ENCODE peak calls at places on chromosomes 1 and 21, in five cellular contexts. One of them, this sample, is unnamed. For H3K9me3, the result is how much of the 10 kb centered on the place peaks cover.

GRCh38 chr1:190738321-190738720 is 260.7 kb upstream of the BRINP3 start:
- DNase-seq in tibial nerve: no peak
- DNase-seq in heart left ventricle: no peak
- DNase-seq in fibroblast of lung: peak
- DNase-seq in A549: peak
- DNase-seq in this sample: no peak

GRCh38 chr1:7857951-7858350 is 5.1 kb upstream of the UTS2 start:
- DNase-seq in fibroblast of lung: no peak
- DNase-seq in A549: no peak
- DNase-seq in heart left ventricle: no peak
- DNase-seq in tibial nerve: no peak
- DNase-seq in this sample: no peak

GRCh38 chr1:15742339-15742801 is at the start of gene TMEM82:
- DNase-seq in tibial nerve: no peak
- DNase-seq in fibroblast of lung: no peak
- DNase-seq in heart left ventricle: no peak
- DNase-seq in A549: no peak
- DNase-seq in this sample: no peak

GRCh38 chr1:39282537-39283216 is 78.2 kb downstream of the MACF1 start:
- DNase-seq in tibial nerve: no peak
- DNase-seq in fibroblast of lung: peak
- DNase-seq in heart left ventricle: no peak
- DNase-seq in A549: no peak
- DNase-seq in this sample: no peak

GRCh38 chr1:200917291-200917817 is 22.7 kb downstream of the INAVA start:
- DNase-seq in heart left ventricle: peak
- DNase-seq in tibial nerve: no peak
- DNase-seq in A549: peak
- DNase-seq in fibroblast of lung: no peak
- DNase-seq in this sample: no peak

GRCh38 chr1:155003227-155003765 is 694 bp downstream of the ZBTB7B start:
- DNase-seq in fibroblast of lung: peak
- DNase-seq in A549: peak
- DNase-seq in heart left ventricle: peak
- DNase-seq in tibial nerve: no peak
- DNase-seq in this sample: no peak

GRCh38 chr1:150876111-150876434 is 326 bp downstream of the ARNT start:
- DNase-seq in A549: no peak
- DNase-seq in tibial nerve: no peak
- DNase-seq in fibroblast of lung: peak
- DNase-seq in heart left ventricle: no peak
- DNase-seq in this sample: no peak

GRCh38 chr1:192474080-192474683 is 101.4 kb upstream of the RGS1 start:
- DNase-seq in tibial nerve: no peak
- DNase-seq in A549: no peak
- DNase-seq in heart left ventricle: no peak
- DNase-seq in fibroblast of lung: no peak
- DNase-seq in this sample: no peak

GRCh38 chr1:67685067-67685557 is at the start of gene GADD45A:
- DNase-seq in heart left ventricle: peak
- DNase-seq in tibial nerve: peak
- DNase-seq in fibroblast of lung: peak
- DNase-seq in A549: peak
- DNase-seq in this sample: peak

GRCh38 chr1:204572923-204573562 is 56.8 kb downstream of the MDM4 start:
- DNase-seq in A549: no peak
- DNase-seq in fibroblast of lung: no peak
- DNase-seq in heart left ventricle: no peak
- DNase-seq in tibial nerve: no peak
- DNase-seq in this sample: no peak

GRCh38 chr21:44991538-44992483 is 52.0 kb downstream of the SLX9 start:
- DNase-seq in A549: no peak
- DNase-seq in fibroblast of lung: no peak
- DNase-seq in heart left ventricle: peak
- DNase-seq in tibial nerve: no peak
- DNase-seq in this sample: no peak

DNA sequence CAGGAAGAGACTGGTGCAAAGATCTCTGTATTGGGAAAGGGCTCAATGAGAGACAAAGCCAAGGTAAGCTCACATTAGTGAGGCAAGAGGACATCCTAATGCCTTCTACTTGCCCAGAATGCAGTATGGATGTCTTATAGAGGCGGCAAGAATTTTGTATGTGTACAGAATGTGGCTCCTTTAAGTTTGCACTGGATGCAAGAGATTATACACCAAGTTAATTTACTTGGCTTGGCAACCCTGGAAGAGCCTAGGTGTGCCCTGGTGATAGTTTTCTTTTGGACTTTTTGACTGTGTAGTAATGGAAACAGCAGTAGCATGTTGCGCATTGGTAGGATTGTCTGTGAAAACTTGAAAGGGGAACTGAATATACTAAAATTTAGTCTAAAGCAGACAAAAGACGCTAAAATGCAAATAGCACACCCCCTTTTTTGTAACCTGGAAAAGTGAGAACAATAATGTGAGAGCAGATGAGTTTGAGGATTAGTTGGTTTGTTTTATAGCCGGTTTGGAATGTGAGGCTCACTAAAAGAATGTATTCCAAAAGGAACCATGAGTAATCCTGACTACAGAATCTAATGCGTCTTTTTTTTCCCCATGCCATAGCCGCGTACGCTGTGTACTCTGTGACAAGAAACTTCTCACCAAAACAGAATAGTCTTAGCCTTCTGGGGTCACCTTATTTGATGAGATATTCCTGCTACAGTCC is 18.1 kb downstream of the KHDRBS1 start:
- DNase-seq in heart left ventricle: no peak
- DNase-seq in tibial nerve: no peak
- DNase-seq in fibroblast of lung: peak
- DNase-seq in A549: no peak
- DNase-seq in this sample: no peak
- H3K27ac ChIP-seq in heart left ventricle: no peak
- H3K27ac ChIP-seq in tibial nerve: peak
- H3K27ac ChIP-seq in fibroblast of lung: no peak
- H3K27ac ChIP-seq in A549: no peak
- H3K27ac ChIP-seq in this sample: peak

DNA sequence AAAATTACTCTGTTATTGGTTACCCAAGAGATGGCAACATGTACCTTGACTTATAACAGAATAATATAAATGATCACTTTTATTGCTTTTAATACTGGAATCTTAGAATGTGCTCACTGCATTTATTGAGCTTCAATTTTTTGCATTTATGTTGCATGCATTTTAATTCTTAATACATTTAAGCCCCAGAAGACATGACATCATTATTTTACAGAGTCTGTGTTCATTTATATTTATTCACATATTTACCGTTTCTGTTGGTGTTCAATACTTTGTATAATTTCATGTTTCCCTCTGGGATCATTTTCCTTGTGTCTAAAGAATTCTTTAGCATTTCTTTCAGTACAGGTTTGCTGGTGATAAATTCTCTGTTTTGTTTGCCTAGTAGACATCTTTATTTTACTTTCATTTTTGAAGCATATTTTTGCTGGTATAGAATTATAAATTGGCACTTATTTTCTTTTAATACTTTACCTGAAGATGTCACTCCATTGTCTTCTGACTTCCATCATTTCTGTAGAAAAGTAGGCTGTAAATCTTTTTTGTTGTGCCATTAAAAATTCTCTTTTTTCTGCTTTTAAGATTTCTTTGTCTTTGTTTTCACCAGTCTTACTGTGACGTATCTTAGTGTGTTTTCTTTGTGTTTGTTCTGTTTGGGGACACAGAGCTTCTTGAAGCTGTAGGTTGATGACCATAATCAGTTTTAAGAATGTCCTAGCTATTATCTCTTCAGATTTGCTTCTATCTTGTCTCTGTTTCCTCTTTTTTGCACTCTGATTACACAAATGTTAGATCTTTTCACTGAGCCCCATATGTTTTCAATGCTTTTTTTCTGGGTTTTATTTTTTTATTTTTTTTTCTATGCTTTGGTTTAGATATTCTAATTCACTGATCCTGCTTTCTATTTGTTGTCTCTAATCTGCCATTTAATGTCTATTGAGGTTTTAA is 26.9 kb downstream of the DISP3 start:
- DNase-seq in fibroblast of lung: no peak
- DNase-seq in tibial nerve: no peak
- DNase-seq in A549: no peak
- DNase-seq in heart left ventricle: no peak
- DNase-seq in this sample: no peak
- H3K9me3 ChIP-seq in fibroblast of lung: under half
- H3K9me3 ChIP-seq in tibial nerve: under half
- H3K9me3 ChIP-seq in A549: under half
- H3K9me3 ChIP-seq in heart left ventricle: under half
- H3K9me3 ChIP-seq in this sample: under half

GRCh38 chr21:38455403-38455802 is 42.9 kb downstream of the ERG start:
- DNase-seq in fibroblast of lung: peak
- DNase-seq in tibial nerve: no peak
- DNase-seq in heart left ventricle: no peak
- DNase-seq in A549: no peak
- DNase-seq in this sample: no peak

GRCh38 chr21:38459490-38459889 is 38.8 kb downstream of the ERG start:
- DNase-seq in A549: no peak
- DNase-seq in heart left ventricle: no peak
- DNase-seq in tibial nerve: no peak
- DNase-seq in fibroblast of lung: no peak
- DNase-seq in this sample: no peak

GRCh38 chr21:38460171-38460742 is 38.0 kb downstream of the ERG start:
- DNase-seq in tibial nerve: no peak
- DNase-seq in A549: no peak
- DNase-seq in heart left ventricle: no peak
- DNase-seq in fibroblast of lung: peak
- DNase-seq in this sample: no peak
- H3K27ac ChIP-seq in tibial nerve: peak
- H3K27ac ChIP-seq in A549: no peak
- H3K27ac ChIP-seq in heart left ventricle: peak
- H3K27ac ChIP-seq in fibroblast of lung: no peak
- H3K27ac ChIP-seq in this sample: peak

DNA sequence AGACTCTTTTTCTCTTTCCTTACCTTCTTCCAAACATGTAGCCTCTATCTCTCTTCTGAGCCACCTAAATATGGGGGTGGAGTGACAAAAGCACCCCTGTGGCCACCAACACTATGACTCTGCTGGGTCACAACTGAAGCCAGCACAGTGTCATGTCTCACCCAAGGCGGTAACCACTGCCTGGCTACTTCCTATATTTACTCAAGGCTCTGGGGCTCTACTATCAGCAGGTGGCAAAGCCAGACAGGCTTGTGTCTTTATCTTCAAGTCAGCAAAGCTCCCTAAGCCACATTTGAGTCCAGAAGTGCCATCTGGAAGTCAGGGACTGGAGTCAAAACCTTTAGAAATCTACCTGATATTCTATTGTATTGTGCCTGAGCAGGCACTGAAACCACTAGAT is 1515.2 kb downstream of the PLA2G4A start:
- DNase-seq in A549: no peak
- DNase-seq in fibroblast of lung: no peak
- DNase-seq in heart left ventricle: no peak
- DNase-seq in tibial nerve: no peak
- DNase-seq in this sample: no peak
- H3K9me3 ChIP-seq in A549: under half
- H3K9me3 ChIP-seq in fibroblast of lung: under half
- H3K9me3 ChIP-seq in heart left ventricle: under half
- H3K9me3 ChIP-seq in tibial nerve: under half
- H3K9me3 ChIP-seq in this sample: under half

GRCh38 chr1:224495861-224496260 is 61.3 kb upstream of the WDR26 start:
- DNase-seq in heart left ventricle: peak
- DNase-seq in tibial nerve: no peak
- DNase-seq in fibroblast of lung: peak
- DNase-seq in A549: no peak
- DNase-seq in this sample: no peak
- H3K27ac ChIP-seq in heart left ventricle: no peak
- H3K27ac ChIP-seq in tibial nerve: no peak
- H3K27ac ChIP-seq in fibroblast of lung: no peak
- H3K27ac ChIP-seq in A549: no peak
- H3K27ac ChIP-seq in this sample: no peak

GRCh38 chr1:152756872-152757271 is 953 bp upstream of the KPRP start:
- DNase-seq in tibial nerve: no peak
- DNase-seq in heart left ventricle: no peak
- DNase-seq in A549: no peak
- DNase-seq in fibroblast of lung: no peak
- DNase-seq in this sample: no peak

GRCh38 chr1:152759453-152760173 is 1.8 kb downstream of the KPRP start:
- DNase-seq in heart left ventricle: no peak
- DNase-seq in tibial nerve: no peak
- DNase-seq in A549: no peak
- DNase-seq in fibroblast of lung: no peak
- DNase-seq in this sample: no peak

GRCh38 chr1:152758636-152759035 is 811 bp downstream of the KPRP start:
- DNase-seq in A549: no peak
- DNase-seq in heart left ventricle: no peak
- DNase-seq in fibroblast of lung: no peak
- DNase-seq in tibial nerve: no peak
- DNase-seq in this sample: no peak

GRCh38 chr1:152760551-152761190 is 2.8 kb downstream of the KPRP start:
- DNase-seq in tibial nerve: no peak
- DNase-seq in heart left ventricle: no peak
- DNase-seq in A549: no peak
- DNase-seq in fibroblast of lung: no peak
- DNase-seq in this sample: no peak

GRCh38 chr1:152757747-152758146 is at the start of gene KPRP:
- DNase-seq in heart left ventricle: no peak
- DNase-seq in A549: no peak
- DNase-seq in tibial nerve: no peak
- DNase-seq in fibroblast of lung: no peak
- DNase-seq in this sample: no peak
- H3K9me3 ChIP-seq in heart left ventricle: under half
- H3K9me3 ChIP-seq in A549: under half
- H3K9me3 ChIP-seq in tibial nerve: under half
- H3K9me3 ChIP-seq in fibroblast of lung: under half
- H3K9me3 ChIP-seq in this sample: under half

GRCh38 chr1:178121883-178122282 is 28.0 kb downstream of the RASAL2 start:
- DNase-seq in heart left ventricle: no peak
- DNase-seq in fibroblast of lung: peak
- DNase-seq in tibial nerve: no peak
- DNase-seq in A549: no peak
- DNase-seq in this sample: no peak

GRCh38 chr1:178122283-178122682 is 28.4 kb downstream of the RASAL2 start:
- DNase-seq in fibroblast of lung: peak
- DNase-seq in heart left ventricle: no peak
- DNase-seq in A549: no peak
- DNase-seq in tibial nerve: no peak
- DNase-seq in this sample: no peak

GRCh38 chr1:178126790-178127189 is 32.9 kb downstream of the RASAL2 start:
- DNase-seq in A549: peak
- DNase-seq in fibroblast of lung: peak
- DNase-seq in heart left ventricle: no peak
- DNase-seq in tibial nerve: no peak
- DNase-seq in this sample: no peak

GRCh38 chr1:178126261-178126660 is 32.4 kb downstream of the RASAL2 start:
- DNase-seq in heart left ventricle: no peak
- DNase-seq in A549: peak
- DNase-seq in fibroblast of lung: no peak
- DNase-seq in tibial nerve: no peak
- DNase-seq in this sample: no peak

DNA sequence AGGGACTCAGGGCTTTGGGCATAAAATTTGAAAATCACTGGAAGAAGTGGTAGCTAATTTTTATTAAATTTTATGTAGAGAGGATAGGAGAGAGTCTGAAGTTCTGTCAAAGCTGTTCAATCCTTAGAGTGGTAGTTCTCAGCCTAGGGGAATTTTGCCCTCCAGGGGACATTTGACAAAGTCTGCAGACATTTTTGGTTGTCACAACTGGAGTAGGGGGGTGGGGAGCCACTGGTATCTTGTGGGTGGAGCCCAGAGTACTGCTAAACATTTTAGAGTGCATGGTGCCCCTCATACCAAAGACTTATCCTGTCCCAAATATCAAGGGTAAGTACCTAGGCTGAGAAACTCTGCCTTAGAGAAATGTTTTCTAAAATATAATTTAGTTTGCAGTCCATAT is 30.2 kb downstream of the RASAL2 start:
- DNase-seq in heart left ventricle: no peak
- DNase-seq in tibial nerve: no peak
- DNase-seq in A549: no peak
- DNase-seq in fibroblast of lung: no peak
- DNase-seq in this sample: no peak
- H3K27ac ChIP-seq in heart left ventricle: no peak
- H3K27ac ChIP-seq in tibial nerve: no peak
- H3K27ac ChIP-seq in A549: no peak
- H3K27ac ChIP-seq in fibroblast of lung: no peak
- H3K27ac ChIP-seq in this sample: no peak